ENCODE peak calls at places on chromosomes 11 and 22, in seven cellular contexts. Q is NB4; E is endothelial cell; G is kidney tubule cell; U is adrenal gland; K is activated CD4-positive, alpha-beta T cell treated with anti-CD3 and anti-CD28 coated beads for 48 hours; M is GM19239. O is an unnamed sample.

GRCh38 chr11:12329797-12330196 is 47.6 kb upstream of the PARVA start:
- DNase-seq in G (no peak), Q (no peak), E (no peak), M (no peak), K (no peak), U (no peak), O (no peak)

GRCh38 chr11:2929511-2929879 is 275 bp upstream of the PHLDA2 start:
- DNase-seq in G (peak), K (peak), Q (peak), M (no peak), U (peak), E (no peak), O (peak)

GRCh38 chr11:57325735-57326048 is 940 bp upstream of the TNKS1BP1 start:
- DNase-seq in M (no peak), E (peak), K (no peak), G (peak), Q (no peak), U (peak), O (peak)

GRCh38 chr22:47225080-47225930 is 462.9 kb downstream of the TBC1D22A start:
- DNase-seq in U (no peak), G (no peak), M (no peak), K (no peak), E (no peak), Q (no peak), O (no peak)

GRCh38 chr11:70087446-70088167 is 9.5 kb downstream of the ANO1 start:
- DNase-seq in Q (no peak), M (no peak), G (no peak), U (no peak), K (no peak), E (no peak), O (no peak)

GRCh38 chr11:1570531-1570895 is 1.6 kb downstream of the DUSP8 start:
- DNase-seq in E (no peak), Q (no peak), K (no peak), M (no peak), U (no peak), G (no peak), O (peak)

GRCh38 chr11:27582686-27583085 is 76.1 kb upstream of the LIN7C start:
- DNase-seq in K (no peak), Q (no peak), M (no peak), G (no peak), U (no peak), E (no peak), O (no peak)

GRCh38 chr22:49692499-49693225 is 135.0 kb downstream of the BRD1 start:
- DNase-seq in E (no peak), U (no peak), Q (no peak), M (no peak), K (no peak), G (no peak), O (no peak)

GRCh38 chr22:16783930-16784354 is 41.3 kb downstream of the XKR3 start:
- DNase-seq in E (no peak), M (no peak), G (peak), U (no peak), K (no peak), Q (peak), O (no peak)

GRCh38 chr11:127073621-127074020 is 73.1 kb upstream of the KIRREL3 start:
- DNase-seq in Q (peak), E (no peak), U (no peak), G (peak), M (no peak), K (no peak), O (no peak)

GRCh38 chr11:12539570-12539969 is 134.7 kb upstream of the TEAD1 start:
- DNase-seq in G (peak), Q (no peak), M (no peak), E (no peak), K (no peak), U (no peak), O (no peak)

GRCh38 chr11:85299247-85299646 is 327.9 kb downstream of the DLG2 start:
- DNase-seq in Q (no peak), U (no peak), E (no peak), G (peak), K (no peak), M (no peak), O (no peak)

GRCh38 chr11:96894587-96894986 is 504.8 kb downstream of the JRKL start:
- DNase-seq in G (no peak), K (no peak), Q (no peak), M (no peak), E (no peak), U (no peak), O (no peak)

GRCh38 chr11:110176366-110177056 is 83.3 kb downstream of the ZC3H12C start:
- DNase-seq in M (no peak), Q (no peak), U (no peak), E (no peak), G (peak), K (no peak), O (no peak)

GRCh38 chr22:44701824-44702478 is at the start of gene PRR5:
- DNase-seq in U (peak), G (peak), Q (peak), E (peak), M (peak), K (peak), O (peak)

GRCh38 chr11:101909087-101909486 is 5.7 kb upstream of the CEP126 start:
- DNase-seq in U (no peak), E (no peak), K (no peak), M (no peak), G (no peak), Q (no peak), O (no peak)

GRCh38 chr11:132802932-132803331 is 729.4 kb downstream of the OPCML start:
- DNase-seq in K (no peak), E (no peak), M (no peak), Q (no peak), U (no peak), G (no peak), O (no peak)

GRCh38 chr11:2898366-2899079 is 12.9 kb upstream of the CDKN1C start:
- DNase-seq in G (peak), U (peak), K (peak), E (no peak), Q (peak), M (no peak), O (peak)

GRCh38 chr11:47611240-47611863 is 17.1 kb upstream of the C1QTNF4 start:
- DNase-seq in K (no peak), M (no peak), U (no peak), G (no peak), Q (peak), E (no peak), O (no peak)

GRCh38 chr11:1854132-1854948 is 1.5 kb downstream of the LSP1 start:
- DNase-seq in M (peak), Q (peak), E (no peak), U (no peak), G (no peak), K (no peak), O (no peak)

GRCh38 chr22:19373450-19373849 is 58.1 kb downstream of the HIRA start:
- DNase-seq in G (no peak), Q (no peak), E (no peak), M (no peak), K (no peak), U (no peak), O (no peak)

GRCh38 chr11:2794419-2794795 is 91.2 kb downstream of the CDKN1C start:
- DNase-seq in G (no peak), M (no peak), K (no peak), E (no peak), Q (peak), U (peak), O (peak)

GRCh38 chr11:6356503-6356902 is 33.8 kb upstream of the SMPD1 start:
- DNase-seq in K (no peak), M (no peak), G (peak), Q (no peak), U (no peak), E (no peak), O (no peak)

GRCh38 chr11:70191495-70192140 is 11.5 kb upstream of the FADD start:
- DNase-seq in E (peak), G (peak), M (peak), U (peak), Q (peak), K (peak), O (peak)

GRCh38 chr22:50139843-50140415 is 30.6 kb upstream of the PANX2 start:
- DNase-seq in G (peak), E (no peak), M (no peak), K (no peak), Q (peak), U (no peak), O (no peak)

GRCh38 chr11:121544956-121545355 is 92.2 kb upstream of the SORL1-AS1 start:
- DNase-seq in U (no peak), G (no peak), K (no peak), M (no peak), Q (peak), E (no peak), O (no peak)

GRCh38 chr22:34623580-34623979 is 442.4 kb upstream of the ISX start:
- DNase-seq in M (no peak), U (no peak), Q (no peak), E (no peak), G (no peak), K (no peak), O (no peak)

O was measured in left lung.